ENCODE peak calls at places on chromosomes 6 and 20, in six cellular contexts. One of them, this sample, is unnamed.

GRCh38 chr6:130303436-130303835 is 62.4 kb upstream of the TMEM200A start:
- DNase-seq in activated naive CD4-positive, alpha-beta T cell: no peak
- DNase-seq in RWPE1: no peak
- DNase-seq in activated T-cell treated with anti-CD3 and anti-CD28 coated beads for 1 hour: no peak
- DNase-seq in KBM-7: no peak
- DNase-seq in KG1: no peak
- DNase-seq in this sample: no peak

GRCh38 chr6:142485256-142485655 is 183.4 kb downstream of the ADGRG6 start:
- DNase-seq in activated naive CD4-positive, alpha-beta T cell: no peak
- DNase-seq in RWPE1: no peak
- DNase-seq in activated T-cell treated with anti-CD3 and anti-CD28 coated beads for 1 hour: no peak
- DNase-seq in KBM-7: no peak
- DNase-seq in KG1: no peak
- DNase-seq in this sample: peak

GRCh38 chr6:55953384-55953783 is 78.0 kb upstream of the BMP5 start:
- DNase-seq in activated naive CD4-positive, alpha-beta T cell: no peak
- DNase-seq in RWPE1: peak
- DNase-seq in activated T-cell treated with anti-CD3 and anti-CD28 coated beads for 1 hour: no peak
- DNase-seq in KBM-7: no peak
- DNase-seq in KG1: no peak
- DNase-seq in this sample: peak

GRCh38 chr20:60294627-60295026 is 336.4 kb downstream of the CDH26 start:
- DNase-seq in activated naive CD4-positive, alpha-beta T cell: no peak
- DNase-seq in RWPE1: no peak
- DNase-seq in activated T-cell treated with anti-CD3 and anti-CD28 coated beads for 1 hour: no peak
- DNase-seq in KBM-7: peak
- DNase-seq in KG1: no peak
- DNase-seq in this sample: no peak

GRCh38 chr6:168363811-168364792 is 44.5 kb upstream of the DACT2 start:
- DNase-seq in activated naive CD4-positive, alpha-beta T cell: no peak
- DNase-seq in RWPE1: no peak
- DNase-seq in activated T-cell treated with anti-CD3 and anti-CD28 coated beads for 1 hour: no peak
- DNase-seq in KBM-7: no peak
- DNase-seq in KG1: no peak
- DNase-seq in this sample: no peak

GRCh38 chr6:12873706-12874105 is 157.1 kb downstream of the PHACTR1 start:
- DNase-seq in activated naive CD4-positive, alpha-beta T cell: no peak
- DNase-seq in RWPE1: no peak
- DNase-seq in activated T-cell treated with anti-CD3 and anti-CD28 coated beads for 1 hour: no peak
- DNase-seq in KBM-7: no peak
- DNase-seq in KG1: no peak
- DNase-seq in this sample: peak

GRCh38 chr6:87832025-87832825 is 130.2 kb upstream of the AKIRIN2 start:
- DNase-seq in activated naive CD4-positive, alpha-beta T cell: no peak
- DNase-seq in RWPE1: no peak
- DNase-seq in activated T-cell treated with anti-CD3 and anti-CD28 coated beads for 1 hour: no peak
- DNase-seq in KBM-7: peak
- DNase-seq in KG1: no peak
- DNase-seq in this sample: peak

GRCh38 chr20:51129201-51129671 is 106.3 kb upstream of the KCNG1 start:
- DNase-seq in activated naive CD4-positive, alpha-beta T cell: no peak
- DNase-seq in RWPE1: no peak
- DNase-seq in activated T-cell treated with anti-CD3 and anti-CD28 coated beads for 1 hour: no peak
- DNase-seq in KBM-7: no peak
- DNase-seq in KG1: no peak
- DNase-seq in this sample: no peak

GRCh38 chr6:11700118-11700718 is 78.4 kb downstream of the ADTRP start:
- DNase-seq in activated naive CD4-positive, alpha-beta T cell: no peak
- DNase-seq in RWPE1: peak
- DNase-seq in activated T-cell treated with anti-CD3 and anti-CD28 coated beads for 1 hour: no peak
- DNase-seq in KBM-7: peak
- DNase-seq in KG1: no peak
- DNase-seq in this sample: peak

GRCh38 chr6:142088858-142089216 is 43.9 kb upstream of the GJE1 start:
- DNase-seq in activated naive CD4-positive, alpha-beta T cell: no peak
- DNase-seq in RWPE1: peak
- DNase-seq in activated T-cell treated with anti-CD3 and anti-CD28 coated beads for 1 hour: no peak
- DNase-seq in KBM-7: peak
- DNase-seq in KG1: no peak
- DNase-seq in this sample: peak

GRCh38 chr6:20365456-20365855 is 36.2 kb upstream of the E2F3 start:
- DNase-seq in activated naive CD4-positive, alpha-beta T cell: no peak
- DNase-seq in RWPE1: no peak
- DNase-seq in activated T-cell treated with anti-CD3 and anti-CD28 coated beads for 1 hour: no peak
- DNase-seq in KBM-7: no peak
- DNase-seq in KG1: no peak
- DNase-seq in this sample: no peak

GRCh38 chr6:106081715-106082114 is 4.4 kb upstream of the PRDM1 start:
- DNase-seq in activated naive CD4-positive, alpha-beta T cell: no peak
- DNase-seq in RWPE1: no peak
- DNase-seq in activated T-cell treated with anti-CD3 and anti-CD28 coated beads for 1 hour: no peak
- DNase-seq in KBM-7: no peak
- DNase-seq in KG1: no peak
- DNase-seq in this sample: no peak

GRCh38 chr20:49510562-49511117 is 28.2 kb upstream of the KCNB1 start:
- DNase-seq in activated naive CD4-positive, alpha-beta T cell: no peak
- DNase-seq in RWPE1: no peak
- DNase-seq in activated T-cell treated with anti-CD3 and anti-CD28 coated beads for 1 hour: no peak
- DNase-seq in KBM-7: no peak
- DNase-seq in KG1: no peak
- DNase-seq in this sample: peak

GRCh38 chr6:21831531-21832291 is 238.2 kb downstream of the SOX4 start:
- DNase-seq in activated naive CD4-positive, alpha-beta T cell: no peak
- DNase-seq in RWPE1: no peak
- DNase-seq in activated T-cell treated with anti-CD3 and anti-CD28 coated beads for 1 hour: no peak
- DNase-seq in KBM-7: peak
- DNase-seq in KG1: no peak
- DNase-seq in this sample: peak

GRCh38 chr6:26400626-26401025 is 1.4 kb upstream of the BTN3A1 start:
- DNase-seq in activated naive CD4-positive, alpha-beta T cell: no peak
- DNase-seq in RWPE1: no peak
- DNase-seq in activated T-cell treated with anti-CD3 and anti-CD28 coated beads for 1 hour: no peak
- DNase-seq in KBM-7: peak
- DNase-seq in KG1: no peak
- DNase-seq in this sample: no peak

GRCh38 chr6:17905611-17906592 is 81.5 kb downstream of the KIF13A start:
- DNase-seq in activated naive CD4-positive, alpha-beta T cell: no peak
- DNase-seq in RWPE1: peak
- DNase-seq in activated T-cell treated with anti-CD3 and anti-CD28 coated beads for 1 hour: no peak
- DNase-seq in KBM-7: no peak
- DNase-seq in KG1: no peak
- DNase-seq in this sample: peak

GRCh38 chr6:169841907-169842606 is 90.6 kb downstream of the ERMARD start:
- DNase-seq in activated naive CD4-positive, alpha-beta T cell: no peak
- DNase-seq in RWPE1: no peak
- DNase-seq in activated T-cell treated with anti-CD3 and anti-CD28 coated beads for 1 hour: no peak
- DNase-seq in KBM-7: no peak
- DNase-seq in KG1: no peak
- DNase-seq in this sample: no peak

GRCh38 chr6:88566746-88567534 is 396.5 kb downstream of the RNGTT start:
- DNase-seq in activated naive CD4-positive, alpha-beta T cell: no peak
- DNase-seq in RWPE1: no peak
- DNase-seq in activated T-cell treated with anti-CD3 and anti-CD28 coated beads for 1 hour: no peak
- DNase-seq in KBM-7: no peak
- DNase-seq in KG1: no peak
- DNase-seq in this sample: no peak

GRCh38 chr20:37277253-37277593 is 12.2 kb upstream of the MANBAL start:
- DNase-seq in activated naive CD4-positive, alpha-beta T cell: no peak
- DNase-seq in RWPE1: no peak
- DNase-seq in activated T-cell treated with anti-CD3 and anti-CD28 coated beads for 1 hour: no peak
- DNase-seq in KBM-7: no peak
- DNase-seq in KG1: no peak
- DNase-seq in this sample: no peak

GRCh38 chr6:31736768-31737314 is 511 bp upstream of the CLIC1 start:
- DNase-seq in activated naive CD4-positive, alpha-beta T cell: no peak
- DNase-seq in RWPE1: no peak
- DNase-seq in activated T-cell treated with anti-CD3 and anti-CD28 coated beads for 1 hour: no peak
- DNase-seq in KBM-7: no peak
- DNase-seq in KG1: no peak
- DNase-seq in this sample: no peak

GRCh38 chr20:43508106-43508505 is 609 bp downstream of the L3MBTL1 start:
- DNase-seq in activated naive CD4-positive, alpha-beta T cell: no peak
- DNase-seq in RWPE1: no peak
- DNase-seq in activated T-cell treated with anti-CD3 and anti-CD28 coated beads for 1 hour: no peak
- DNase-seq in KBM-7: no peak
- DNase-seq in KG1: no peak
- DNase-seq in this sample: no peak

GRCh38 chr6:15036690-15037245 is 209.1 kb upstream of the JARID2 start:
- DNase-seq in activated naive CD4-positive, alpha-beta T cell: no peak
- DNase-seq in RWPE1: no peak
- DNase-seq in activated T-cell treated with anti-CD3 and anti-CD28 coated beads for 1 hour: no peak
- DNase-seq in KBM-7: peak
- DNase-seq in KG1: no peak
- DNase-seq in this sample: no peak

GRCh38 chr6:54613596-54613995 is 233.0 kb upstream of the FAM83B start:
- DNase-seq in activated naive CD4-positive, alpha-beta T cell: no peak
- DNase-seq in RWPE1: no peak
- DNase-seq in activated T-cell treated with anti-CD3 and anti-CD28 coated beads for 1 hour: no peak
- DNase-seq in KBM-7: no peak
- DNase-seq in KG1: no peak
- DNase-seq in this sample: no peak

GRCh38 chr6:157289764-157290163 is 33.6 kb downstream of the TMEM242 start:
- DNase-seq in activated naive CD4-positive, alpha-beta T cell: no peak
- DNase-seq in RWPE1: no peak
- DNase-seq in activated T-cell treated with anti-CD3 and anti-CD28 coated beads for 1 hour: no peak
- DNase-seq in KBM-7: no peak
- DNase-seq in KG1: no peak
- DNase-seq in this sample: no peak

GRCh38 chr20:37584238-37584807 is 56.6 kb upstream of the BLCAP start:
- DNase-seq in activated naive CD4-positive, alpha-beta T cell: no peak
- DNase-seq in RWPE1: no peak
- DNase-seq in activated T-cell treated with anti-CD3 and anti-CD28 coated beads for 1 hour: no peak
- DNase-seq in KBM-7: no peak
- DNase-seq in KG1: no peak
- DNase-seq in this sample: no peak

GRCh38 chr20:63854069-63854765 is 7.1 kb upstream of the ABHD16B start:
- DNase-seq in activated naive CD4-positive, alpha-beta T cell: no peak
- DNase-seq in RWPE1: no peak
- DNase-seq in activated T-cell treated with anti-CD3 and anti-CD28 coated beads for 1 hour: no peak
- DNase-seq in KBM-7: peak
- DNase-seq in KG1: no peak
- DNase-seq in this sample: no peak

GRCh38 chr6:108115598-108116058 is 41.1 kb upstream of the OSTM1 start:
- DNase-seq in activated naive CD4-positive, alpha-beta T cell: no peak
- DNase-seq in RWPE1: no peak
- DNase-seq in activated T-cell treated with anti-CD3 and anti-CD28 coated beads for 1 hour: no peak
- DNase-seq in KBM-7: no peak
- DNase-seq in KG1: no peak
- DNase-seq in this sample: peak

GRCh38 chr6:53309897-53310291 is 38.9 kb downstream of the ELOVL5 start:
- DNase-seq in activated naive CD4-positive, alpha-beta T cell: no peak
- DNase-seq in RWPE1: no peak
- DNase-seq in activated T-cell treated with anti-CD3 and anti-CD28 coated beads for 1 hour: no peak
- DNase-seq in KBM-7: peak
- DNase-seq in KG1: peak
- DNase-seq in this sample: no peak

GRCh38 chr6:140062042-140063041 is 687.9 kb upstream of the CITED2 start:
- DNase-seq in activated naive CD4-positive, alpha-beta T cell: no peak
- DNase-seq in RWPE1: peak
- DNase-seq in activated T-cell treated with anti-CD3 and anti-CD28 coated beads for 1 hour: no peak
- DNase-seq in KBM-7: no peak
- DNase-seq in KG1: no peak
- DNase-seq in this sample: peak

GRCh38 chr6:45724511-45724910 is 291.1 kb downstream of the CLIC5 start:
- DNase-seq in activated naive CD4-positive, alpha-beta T cell: no peak
- DNase-seq in RWPE1: peak
- DNase-seq in activated T-cell treated with anti-CD3 and anti-CD28 coated beads for 1 hour: no peak
- DNase-seq in KBM-7: no peak
- DNase-seq in KG1: no peak
- DNase-seq in this sample: peak

GRCh38 chr6:30646450-30647038 is 389 bp upstream of the C6orf136 start:
- DNase-seq in activated naive CD4-positive, alpha-beta T cell: peak
- DNase-seq in RWPE1: no peak
- DNase-seq in activated T-cell treated with anti-CD3 and anti-CD28 coated beads for 1 hour: peak
- DNase-seq in KBM-7: no peak
- DNase-seq in KG1: peak
- DNase-seq in this sample: no peak

GRCh38 chr20:52783769-52784168 is 188.4 kb upstream of the TSHZ2 start:
- DNase-seq in activated naive CD4-positive, alpha-beta T cell: no peak
- DNase-seq in RWPE1: no peak
- DNase-seq in activated T-cell treated with anti-CD3 and anti-CD28 coated beads for 1 hour: peak
- DNase-seq in KBM-7: peak
- DNase-seq in KG1: no peak
- DNase-seq in this sample: peak

GRCh38 chr6:39934060-39934757 is at the start of gene MOCS1:
- DNase-seq in activated naive CD4-positive, alpha-beta T cell: peak
- DNase-seq in RWPE1: peak
- DNase-seq in activated T-cell treated with anti-CD3 and anti-CD28 coated beads for 1 hour: peak
- DNase-seq in KBM-7: peak
- DNase-seq in KG1: no peak
- DNase-seq in this sample: peak